ENCODE peak calls at places on chromosomes 12 and 14, in five cellular contexts. R, G, H, J and I are unnamed samples.

GRCh38 chr14:72444701-72445100 is 449.2 kb downstream of the DPF3 start:
- DNase-seq in R (no peak), G (no peak), H (no peak), J (no peak), I (no peak)

GRCh38 chr12:10067942-10068341 is 30.8 kb downstream of the CLEC1A start:
- DNase-seq in R (no peak), G (no peak), H (no peak), J (no peak), I (no peak)

GRCh38 chr12:107091989-107092641 is 1.2 kb downstream of the CRY1 start:
- DNase-seq in R (no peak), G (no peak), H (peak; percentile 20), J (peak; percentile 98), I (no peak)

GRCh38 chr12:70733385-70733784 is 96.2 kb upstream of the PTPRB start:
- DNase-seq in R (no peak), G (no peak), H (no peak), J (peak; percentile 73), I (no peak)

GRCh38 chr12:131747771-131748170 is 36.9 kb downstream of the SFSWAP start:
- DNase-seq in R (no peak), G (no peak), H (no peak), J (no peak), I (no peak)

GRCh38 chr12:60279224-60279623 is 683.4 kb downstream of the SLC16A7 start:
- DNase-seq in R (no peak), G (no peak), H (no peak), J (no peak), I (no peak)

GRCh38 chr12:100539209-100539608 is 34.3 kb upstream of the GAS2L3 start:
- DNase-seq in R (no peak), G (no peak), H (no peak), J (peak; percentile 27), I (no peak)

GRCh38 chr14:67973415-67973814 is 153.8 kb downstream of the RAD51B start:
- DNase-seq in R (no peak), G (no peak), H (no peak), J (no peak), I (no peak)

GRCh38 chr14:101950516-101951215 is 13.7 kb upstream of the DYNC1H1 start:
- DNase-seq in R (no peak), G (peak; percentile 37), H (no peak), J (no peak), I (peak; percentile 81)

GRCh38 chr12:67969134-67969782 is 20.0 kb upstream of the IFNG-AS1 start:
- DNase-seq in R (no peak), G (no peak), H (no peak), J (no peak), I (no peak)

GRCh38 chr12:41011939-41012338 is 176.2 kb upstream of the PDZRN4 start:
- DNase-seq in R (no peak), G (no peak), H (no peak), J (peak; percentile 16), I (no peak)

GRCh38 chr12:120766569-120766965 is 40.9 kb downstream of the ACADS start:
- DNase-seq in R (no peak), G (no peak), H (no peak), J (no peak), I (no peak)

GRCh38 chr12:13982010-13982409 is 608 bp upstream of the GRIN2B start:
- DNase-seq in R (no peak), G (no peak), H (peak; percentile 15), J (peak; percentile 81), I (no peak)

GRCh38 chr14:102407258-102407657 is 44.5 kb downstream of the TECPR2 start:
- DNase-seq in R (no peak), G (no peak), H (no peak), J (no peak), I (no peak)

GRCh38 chr12:109542014-109542413 is 31.3 kb downstream of the MMAB start:
- DNase-seq in R (no peak), G (no peak), H (no peak), J (peak; percentile 16), I (no peak)

GRCh38 chr12:103673891-103674375 is 86.9 kb downstream of the STAB2 start:
- DNase-seq in R (no peak), G (peak; percentile 81), H (peak; percentile 19), J (no peak), I (no peak)

GRCh38 chr12:58356794-58357193 is 415.4 kb downstream of the ATP23 start:
- DNase-seq in R (no peak), G (no peak), H (no peak), J (no peak), I (no peak)

DNA sequence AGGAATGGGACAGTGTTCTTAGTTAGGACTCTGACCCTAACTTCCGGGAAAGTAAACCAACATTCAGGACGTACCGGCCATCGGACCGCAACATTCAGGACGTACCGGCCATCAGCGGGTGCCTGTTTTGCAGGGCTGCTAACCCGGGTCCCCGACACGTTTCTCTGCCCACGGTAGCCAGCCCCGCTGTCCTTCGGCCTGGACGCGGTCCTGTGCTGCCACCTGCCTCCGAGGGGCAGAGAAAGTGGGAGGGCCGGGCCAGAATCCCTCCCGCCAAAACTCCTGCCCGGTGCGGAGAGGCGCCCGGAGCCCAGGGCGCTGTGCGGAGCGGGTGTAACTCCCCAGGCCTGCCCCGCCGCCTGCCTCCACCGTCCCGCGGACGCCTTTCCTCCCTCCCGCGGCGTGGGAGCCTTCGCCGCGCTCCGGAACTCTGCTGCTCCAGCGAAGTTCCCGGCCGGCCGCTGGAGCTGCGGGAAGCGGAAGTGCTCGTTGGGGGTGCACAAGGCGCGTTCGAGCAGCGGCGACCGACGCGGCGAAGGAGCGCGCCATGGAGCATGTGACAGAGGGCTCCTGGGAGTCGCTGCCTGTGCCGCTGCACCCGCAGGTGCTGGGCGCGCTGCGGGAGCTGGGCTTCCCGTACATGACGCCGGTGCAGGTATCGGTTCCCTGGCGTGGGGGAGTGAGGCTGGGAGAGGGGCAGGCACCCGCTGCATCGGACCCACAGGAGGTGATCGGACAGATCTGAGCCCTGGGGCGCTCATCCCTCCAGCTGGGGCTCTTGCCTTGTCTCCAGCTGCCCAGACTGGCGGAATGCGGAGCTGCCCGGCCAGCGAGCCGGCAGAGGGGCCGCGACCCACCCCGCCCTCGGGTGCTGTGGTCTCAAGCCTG is at the start of gene DDX55:
- DNase-seq in R (peak; percentile 57), G (peak; percentile 92), H (peak; percentile 84), J (peak; percentile 91), I (peak; percentile 64)
- TF ChIP-seq POLR2A in R (no peak), G (peak; percentile 52), H (peak; percentile 66), J (peak; percentile 96), I (no peak)

DNA sequence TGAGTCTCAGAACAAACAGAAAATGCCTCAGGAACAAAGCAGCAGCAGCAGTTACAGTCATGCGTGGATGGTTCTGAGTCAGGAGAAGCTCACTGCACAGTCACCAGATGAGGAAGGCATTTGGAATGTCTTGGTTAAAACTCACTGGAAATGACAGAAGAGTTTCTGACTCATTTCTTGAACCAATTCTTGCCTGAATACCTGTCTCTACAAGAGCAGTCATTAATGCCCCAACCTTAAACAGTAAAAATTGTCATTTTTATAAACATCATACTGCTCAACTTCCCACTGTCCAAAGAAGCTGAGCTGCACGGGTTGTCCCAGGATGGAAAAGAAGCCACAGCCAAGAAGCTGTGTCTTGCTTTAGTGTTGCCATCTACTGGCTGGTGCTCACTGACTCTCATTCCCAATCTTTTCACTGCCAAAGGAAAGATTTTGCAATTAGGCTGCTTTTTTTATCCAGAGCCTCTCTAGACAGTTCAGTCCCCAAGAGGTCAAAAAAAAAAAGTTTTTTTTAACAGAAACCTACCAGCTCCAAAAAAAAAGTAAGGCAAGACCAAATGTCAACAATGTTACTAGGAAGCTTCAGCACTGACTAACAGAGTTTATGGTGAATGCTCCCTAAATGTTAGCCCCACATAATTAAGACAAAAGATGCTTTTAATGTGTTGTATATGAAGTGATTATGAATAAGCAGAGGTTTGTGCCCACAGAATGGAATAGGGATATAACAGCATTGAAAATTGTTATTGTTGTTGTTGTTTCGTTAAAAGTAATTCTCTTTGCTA is 40.4 kb downstream of the KICS2 start:
- DNase-seq in R (peak; percentile 23), G (no peak), H (peak; percentile 51), J (peak; percentile 90), I (peak; percentile 47)
- TF ChIP-seq CTCF in R (peak; percentile 44), G (no peak), H (peak; percentile 68), J (peak; percentile 74), I (no peak)

GRCh38 chr12:110540048-110540447 is 37.9 kb downstream of the RAD9B start:
- DNase-seq in R (no peak), G (no peak), H (no peak), J (no peak), I (no peak)

GRCh38 chr12:110543965-110544364 is 39.2 kb downstream of the PPTC7 start:
- DNase-seq in R (no peak), G (no peak), H (no peak), J (no peak), I (no peak)

GRCh38 chr12:110546339-110546738 is 36.8 kb downstream of the PPTC7 start:
- DNase-seq in R (no peak), G (no peak), H (no peak), J (peak; percentile 28), I (no peak)

GRCh38 chr12:110545812-110546211 is 37.3 kb downstream of the PPTC7 start:
- DNase-seq in R (no peak), G (no peak), H (no peak), J (no peak), I (no peak)

DNA sequence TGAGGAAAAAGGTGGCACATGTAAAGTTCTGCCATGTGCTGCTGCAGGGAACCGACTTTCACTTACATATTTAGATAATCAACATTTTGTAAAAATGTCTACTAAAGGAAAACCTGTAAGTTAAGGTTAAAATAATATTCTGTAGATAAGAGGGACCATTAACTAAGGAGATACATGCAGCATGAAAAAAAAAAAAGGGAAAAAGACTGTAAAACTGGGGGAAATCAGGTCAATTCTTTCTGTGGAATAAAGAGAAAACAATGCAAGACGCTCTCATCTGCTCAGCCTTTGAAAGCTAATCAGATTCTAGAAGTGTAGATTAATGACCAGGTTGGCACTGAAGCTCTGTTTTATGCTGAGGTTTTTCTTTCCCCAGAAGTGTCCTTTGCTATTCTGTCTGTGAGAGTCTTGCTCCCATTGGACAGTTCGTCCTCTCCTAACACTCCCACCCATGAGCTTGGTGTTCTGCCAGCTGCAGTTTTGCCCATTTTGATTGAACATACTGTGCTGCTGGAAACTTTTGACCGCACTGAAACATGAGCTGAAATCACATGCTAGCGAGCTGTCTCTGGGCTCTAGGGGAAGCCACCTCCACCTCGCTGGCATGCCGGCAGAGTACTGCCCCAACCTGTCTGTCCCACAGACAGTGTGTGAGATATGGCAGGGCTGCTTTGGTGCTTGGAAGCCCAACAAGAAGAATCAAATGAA is 39.7 kb downstream of the PPTC7 start:
- DNase-seq in R (peak; percentile 94), G (peak; percentile 59), H (peak; percentile 90), J (no peak), I (peak; percentile 97)
- TF ChIP-seq POLR2A in R (no peak), G (no peak), H (no peak), J (no peak), I (no peak)

GRCh38 chr12:66552753-66553152 is 126.1 kb downstream of the GRIP1 start:
- DNase-seq in R (no peak), G (no peak), H (no peak), J (no peak), I (no peak)

GRCh38 chr12:66549050-66549389 is 129.9 kb downstream of the GRIP1 start:
- DNase-seq in R (no peak), G (no peak), H (no peak), J (no peak), I (no peak)

GRCh38 chr12:66550626-66551025 is 128.2 kb downstream of the GRIP1 start:
- DNase-seq in R (no peak), G (no peak), H (no peak), J (no peak), I (no peak)

GRCh38 chr12:66548338-66549049 is 130.4 kb downstream of the GRIP1 start:
- DNase-seq in R (no peak), G (no peak), H (no peak), J (no peak), I (no peak)
- TF ChIP-seq CTCF in R (no peak), G (no peak), H (no peak), J (no peak), I (no peak)

GRCh38 chr12:6946033-6946919 is 2.5 kb downstream of the C12orf57 start:
- DNase-seq in R (no peak), G (peak; percentile 96), H (peak; percentile 95), J (peak; percentile 96), I (peak; percentile 92)
- TF ChIP-seq POLR2A in R (no peak), G (peak; percentile 97), H (peak; percentile 92), J (peak; percentile 94), I (no peak)

GRCh38 chr14:77077040-77077439 is 21.0 kb upstream of the CIPC start:
- DNase-seq in R (no peak), G (no peak), H (no peak), J (no peak), I (no peak)
- TF ChIP-seq CTCF in R (no peak), G (no peak), H (no peak), J (no peak), I (no peak)